ENCODE peak calls at places on chromosomes 2 and 18, in seven cellular contexts. Z, C, F, Y, D, A and N are unnamed samples.

GRCh38 chr18:49863769-49864615 is 50.7 kb upstream of the ACAA2 start:
- DNase-seq in Z (no peak), C (no peak), F (no peak), Y (no peak), D (no peak), A (no peak), N (no peak)

GRCh38 chr2:72438364-72438763 is 290.7 kb upstream of the CYP26B1 start:
- DNase-seq in Z (no peak), C (no peak), F (no peak), Y (no peak), D (no peak), A (no peak), N (no peak)

GRCh38 chr18:8910843-8911242 is 191.7 kb upstream of the NDUFV2 start:
- DNase-seq in Z (no peak), C (no peak), F (no peak), Y (no peak), D (no peak), A (no peak), N (no peak)

GRCh38 chr2:191247381-191248057 is 2.3 kb downstream of the MYO1B start:
- DNase-seq in Z (no peak), C (peak; percentile 88), F (no peak), Y (no peak), D (peak; percentile 76), A (no peak), N (no peak)

GRCh38 chr2:227661019-227661726 is 5.4 kb upstream of the SCYGR5 start:
- DNase-seq in Z (no peak), C (no peak), F (no peak), Y (no peak), D (no peak), A (no peak), N (no peak)

GRCh38 chr2:56009758-56010534 is 86.4 kb upstream of the EFEMP1 start:
- DNase-seq in Z (no peak), C (no peak), F (no peak), Y (no peak), D (no peak), A (no peak), N (no peak)

GRCh38 chr2:98541906-98542305 is 66.4 kb downstream of the COA5 start:
- DNase-seq in Z (no peak), C (no peak), F (peak; percentile 49), Y (no peak), D (no peak), A (no peak), N (no peak)

GRCh38 chr2:99485824-99486223 is 4.0 kb downstream of the REV1 start:
- DNase-seq in Z (no peak), C (no peak), F (no peak), Y (no peak), D (no peak), A (no peak), N (no peak)

GRCh38 chr2:64404743-64405142 is 49.2 kb upstream of the LGALSL start:
- DNase-seq in Z (peak; percentile 77), C (no peak), F (peak; percentile 90), Y (no peak), D (peak; percentile 93), A (peak; percentile 41), N (no peak)

GRCh38 chr2:40639294-40639693 is 187.4 kb upstream of the SLC8A1 start:
- DNase-seq in Z (no peak), C (no peak), F (no peak), Y (no peak), D (peak; percentile 18), A (no peak), N (no peak)

GRCh38 chr2:166230024-166230723 is 102.4 kb upstream of the SCN1A start:
- DNase-seq in Z (no peak), C (no peak), F (no peak), Y (no peak), D (no peak), A (no peak), N (no peak)

GRCh38 chr18:63258749-63259580 is 60.6 kb downstream of the BCL2 start:
- DNase-seq in Z (no peak), C (no peak), F (no peak), Y (no peak), D (no peak), A (no peak), N (no peak)

GRCh38 chr2:229410312-229410711 is 139.2 kb upstream of the PID1 start:
- DNase-seq in Z (no peak), C (no peak), F (no peak), Y (no peak), D (no peak), A (no peak), N (no peak)

GRCh38 chr18:39007523-39007922 is 1441.9 kb upstream of the CELF4 start:
- DNase-seq in Z (no peak), C (no peak), F (no peak), Y (no peak), D (no peak), A (no peak), N (no peak)

GRCh38 chr2:148998831-148999200 is 39.7 kb upstream of the LYPD6B start:
- DNase-seq in Z (no peak), C (no peak), F (no peak), Y (no peak), D (no peak), A (no peak), N (no peak)

GRCh38 chr18:23958036-23958435 is 56.5 kb upstream of the TTC39C start:
- DNase-seq in Z (no peak), C (no peak), F (no peak), Y (no peak), D (no peak), A (peak; percentile 72), N (no peak)

GRCh38 chr2:99662761-99663341 is 173.0 kb upstream of the REV1 start:
- DNase-seq in Z (peak; percentile 29), C (peak; percentile 33), F (no peak), Y (no peak), D (no peak), A (no peak), N (no peak)

GRCh38 chr2:110747522-110748488 is 15.4 kb downstream of the ACOXL start:
- DNase-seq in Z (no peak), C (no peak), F (no peak), Y (no peak), D (no peak), A (no peak), N (no peak)

GRCh38 chr18:35005963-35006577 is 35.1 kb upstream of the MAPRE2 start:
- DNase-seq in Z (peak; percentile 8), C (no peak), F (no peak), Y (no peak), D (no peak), A (no peak), N (peak; percentile 51)

GRCh38 chr18:74531043-74531442 is 3.3 kb upstream of the CNDP1 start:
- DNase-seq in Z (no peak), C (no peak), F (peak; percentile 25), Y (no peak), D (no peak), A (no peak), N (no peak)

GRCh38 chr18:5456577-5457466 is 87.0 kb downstream of the EPB41L3 start:
- DNase-seq in Z (peak; percentile 21), C (no peak), F (peak; percentile 67), Y (no peak), D (no peak), A (no peak), N (peak; percentile 51)

GRCh38 chr2:68196120-68196716 is 38.5 kb downstream of the PNO1 start:
- DNase-seq in Z (peak; percentile 17), C (no peak), F (no peak), Y (no peak), D (peak; percentile 55), A (no peak), N (no peak)

GRCh38 chr18:10530852-10531251 is 5.0 kb downstream of the NAPG start:
- DNase-seq in Z (no peak), C (no peak), F (no peak), Y (no peak), D (no peak), A (no peak), N (no peak)

GRCh38 chr2:10014418-10015190 is 28.7 kb upstream of the KLF11 start:
- DNase-seq in Z (no peak), C (no peak), F (no peak), Y (no peak), D (no peak), A (no peak), N (no peak)

DNA sequence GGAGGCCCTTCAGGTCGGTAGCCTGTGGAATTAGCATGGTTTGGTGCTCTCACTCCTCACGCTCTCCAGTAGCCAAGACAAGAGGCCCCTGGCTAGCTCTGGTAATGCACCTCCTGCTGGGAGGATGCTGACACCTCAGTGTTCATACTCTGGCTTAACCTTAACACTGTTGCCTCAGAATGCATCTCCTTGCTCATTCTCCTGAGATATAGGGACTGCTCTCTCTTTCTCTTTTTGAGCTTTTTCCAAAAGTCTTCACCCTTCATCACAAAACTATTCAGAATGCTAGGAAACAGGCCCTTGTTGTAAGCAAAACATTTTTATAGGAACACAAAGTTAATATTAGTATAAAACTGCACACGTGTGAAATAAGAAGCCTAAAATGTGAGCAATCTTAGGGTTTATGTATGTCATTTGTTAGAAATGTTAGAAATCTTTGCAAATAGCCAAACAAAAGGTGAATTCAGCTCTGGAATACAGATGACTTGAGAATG is 17.3 kb upstream of the IMPA2 start:
- DNase-seq in Z (no peak), C (no peak), F (no peak), Y (no peak), D (no peak), A (no peak), N (no peak)
- TF ChIP-seq CTCF in Z (peak; percentile 11), C (no peak), F (no peak), Y (no peak), D (no peak), A (no peak), N (no peak)

GRCh38 chr2:15939556-15939853 is 845 bp upstream of the MYCN start:
- DNase-seq in Z (peak; percentile 84), C (peak; percentile 100), F (peak; percentile 82), Y (peak; percentile 87), D (no peak), A (peak; percentile 66), N (peak; percentile 60)
- TF ChIP-seq CTCF in Z (no peak), C (no peak), F (no peak), Y (no peak), D (no peak), A (peak; percentile 80), N (no peak)

GRCh38 chr18:12884521-12885323 is 685 bp upstream of the PTPN2 start:
- DNase-seq in Z (no peak), C (no peak), F (no peak), Y (no peak), D (no peak), A (no peak), N (no peak)

GRCh38 chr18:12883003-12883683 is 894 bp downstream of the PTPN2 start:
- DNase-seq in Z (no peak), C (no peak), F (no peak), Y (no peak), D (peak; percentile 32), A (no peak), N (no peak)

GRCh38 chr18:12885500-12885899 is 1.5 kb upstream of the PTPN2 start:
- DNase-seq in Z (no peak), C (no peak), F (no peak), Y (no peak), D (no peak), A (no peak), N (no peak)

GRCh38 chr18:12883684-12884520 is at the start of gene PTPN2:
- DNase-seq in Z (peak; percentile 90), C (peak; percentile 84), F (peak; percentile 97), Y (peak; percentile 90), D (peak; percentile 93), A (peak; percentile 95), N (peak; percentile 82)

GRCh38 chr18:12886498-12887126 is 2.6 kb upstream of the PTPN2 start:
- DNase-seq in Z (no peak), C (peak; percentile 24), F (no peak), Y (no peak), D (no peak), A (no peak), N (no peak)
- TF ChIP-seq CTCF in Z (peak; percentile 12), C (peak; percentile 60), F (peak; percentile 27), Y (peak; percentile 55), D (peak; percentile 38), A (no peak), N (peak; percentile 35)

GRCh38 chr2:51649366-51649765 is 617.4 kb upstream of the NRXN1 start:
- DNase-seq in Z (no peak), C (no peak), F (no peak), Y (no peak), D (no peak), A (no peak), N (no peak)
- TF ChIP-seq CTCF in Z (no peak), C (no peak), F (no peak), Y (peak; percentile 48), D (no peak), A (no peak), N (no peak)